ENCODE peak calls at places on chromosome 11, in nine cellular contexts. M, H, D, F, E, T, X, Z and B are unnamed samples.

GRCh38 chr11:109145287-109145686 is 276.7 kb upstream of the C11orf87 start:
- DNase-seq in M (no peak), H (no peak), D (no peak), F (no peak), E (peak), T (no peak), X (no peak), Z (no peak), B (no peak)

GRCh38 chr11:46120711-46121327 is 435 bp downstream of the PHF21A start:
- DNase-seq in M (peak), H (peak), D (peak), F (peak), E (no peak), T (peak), X (peak), Z (peak), B (no peak)

GRCh38 chr11:119618208-119618909 is 110.6 kb downstream of the NECTIN1 start:
- DNase-seq in M (no peak), H (no peak), D (peak), F (peak), E (no peak), T (no peak), X (peak), Z (no peak), B (no peak)

GRCh38 chr11:21582791-21583190 is 610.1 kb upstream of the ANO5 start:
- DNase-seq in M (no peak), H (no peak), D (no peak), F (no peak), E (no peak), T (no peak), X (no peak), Z (no peak), B (no peak)

GRCh38 chr11:46808804-46809431 is 37.2 kb downstream of the CKAP5 start:
- DNase-seq in M (no peak), H (no peak), D (no peak), F (peak), E (no peak), T (peak), X (no peak), Z (no peak), B (no peak)

GRCh38 chr11:67071420-67072284 is 15.0 kb downstream of the RHOD start:
- DNase-seq in M (peak), H (peak), D (peak), F (peak), E (no peak), T (peak), X (peak), Z (peak), B (peak)

GRCh38 chr11:27239305-27239942 is 123.6 kb downstream of the CCDC34 start:
- DNase-seq in M (no peak), H (no peak), D (peak), F (no peak), E (no peak), T (peak), X (no peak), Z (no peak), B (no peak)

GRCh38 chr11:105035262-105035620 is 297 bp upstream of the CASP1 start:
- DNase-seq in M (no peak), H (no peak), D (no peak), F (no peak), E (no peak), T (no peak), X (no peak), Z (no peak), B (no peak)

GRCh38 chr11:12092714-12093113 is 17.7 kb upstream of the MICAL2 start:
- DNase-seq in M (no peak), H (no peak), D (no peak), F (no peak), E (no peak), T (no peak), X (no peak), Z (no peak), B (no peak)

GRCh38 chr11:24496728-24497396 is at the start of gene LUZP2:
- DNase-seq in M (peak), H (peak), D (no peak), F (peak), E (peak), T (peak), X (no peak), Z (peak), B (no peak)
- TF ChIP-seq CTCF in M (peak), H (no peak), D (no peak), F (no peak), E (peak), T (no peak), X (no peak), Z (no peak), B (no peak)

GRCh38 chr11:25432376-25432775 is 899.6 kb upstream of the ANO3 start:
- DNase-seq in M (no peak), H (no peak), D (no peak), F (no peak), E (no peak), T (no peak), X (no peak), Z (no peak), B (no peak)
- TF ChIP-seq CTCF in M (no peak), H (no peak), D (no peak), F (no peak), E (no peak), T (no peak), X (no peak), Z (no peak), B (no peak)

DNA sequence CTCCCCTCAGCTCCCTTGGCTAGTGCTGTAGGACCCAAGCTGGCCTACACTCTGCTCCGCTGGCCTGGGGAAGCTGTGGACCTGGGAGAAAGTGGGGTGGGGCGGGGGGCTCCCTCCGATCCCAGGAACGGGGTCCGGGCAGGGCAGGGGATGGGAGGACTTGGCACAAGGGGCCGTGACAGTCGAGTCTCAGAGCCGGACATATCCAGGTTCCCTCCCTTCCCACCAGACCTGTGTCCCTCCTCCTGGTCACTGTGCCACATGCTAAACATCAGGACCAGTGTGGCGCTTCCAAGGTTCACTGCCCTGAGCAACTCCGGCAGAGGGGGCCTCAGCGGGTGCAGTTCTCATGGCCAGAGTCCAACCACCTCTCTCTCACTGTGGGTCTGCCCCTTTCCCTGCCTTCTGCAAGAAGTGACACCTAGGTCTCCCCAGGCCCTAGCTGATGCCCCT is 2.0 kb downstream of the DUSP8 start:
- DNase-seq in M (no peak), H (no peak), D (no peak), F (no peak), E (no peak), T (no peak), X (no peak), Z (peak), B (no peak)
- TF ChIP-seq CTCF in M (no peak), H (no peak), D (no peak), F (no peak), E (no peak), T (no peak), X (no peak), Z (no peak), B (no peak)

GRCh38 chr11:41206388-41206787 is 253.1 kb downstream of the LRRC4C start:
- DNase-seq in M (no peak), H (no peak), D (no peak), F (no peak), E (no peak), T (no peak), X (no peak), Z (no peak), B (no peak)

GRCh38 chr11:41201156-41201555 is 258.3 kb downstream of the LRRC4C start:
- DNase-seq in M (peak), H (peak), D (no peak), F (peak), E (no peak), T (peak), X (no peak), Z (no peak), B (peak)
- TF ChIP-seq CTCF in M (peak), H (peak), D (peak), F (peak), E (peak), T (no peak), X (no peak), Z (no peak), B (peak)

DNA sequence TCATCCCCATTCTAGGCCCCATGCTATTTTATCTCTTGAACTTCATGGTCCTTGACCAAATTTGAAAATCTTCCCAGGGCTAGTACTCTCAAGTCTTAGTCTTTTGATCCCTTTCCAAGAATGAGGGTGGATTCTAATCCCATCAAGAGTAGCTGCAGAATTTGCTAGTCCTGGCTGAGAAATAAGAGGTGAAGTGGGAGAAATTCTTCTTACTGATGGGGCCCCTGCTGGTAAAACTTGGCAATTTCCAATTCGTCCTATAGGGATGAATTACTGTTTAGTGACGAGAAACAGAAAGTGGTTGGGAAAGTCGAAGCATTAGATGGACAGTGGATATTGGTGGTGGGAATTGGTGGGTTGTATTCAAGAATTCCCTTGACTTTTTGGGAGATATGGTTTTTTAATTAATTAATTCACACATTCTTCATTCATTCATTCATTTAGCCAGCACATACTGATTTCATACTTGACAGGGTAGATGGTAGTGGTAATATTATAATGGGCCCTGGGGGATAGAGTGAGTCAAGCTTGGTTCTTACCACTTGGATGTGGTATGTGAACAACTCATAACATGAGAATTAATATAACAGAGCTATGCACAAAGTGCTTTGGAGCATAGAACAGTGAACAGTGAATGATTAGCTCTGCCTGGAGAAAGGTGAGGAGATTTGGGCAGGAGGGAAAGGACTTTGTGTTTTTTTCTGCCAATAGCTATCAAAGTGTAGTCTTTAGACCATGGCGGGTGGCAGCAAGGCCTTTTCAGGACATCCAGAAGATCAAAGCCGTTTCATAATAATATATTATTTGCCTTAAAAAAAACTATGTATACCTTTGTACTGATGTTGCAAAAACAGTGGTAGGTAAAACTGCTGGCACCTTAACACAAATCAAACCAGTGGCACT is 103.8 kb downstream of the STIM1 start:
- DNase-seq in M (no peak), H (no peak), D (no peak), F (peak), E (no peak), T (peak), X (no peak), Z (no peak), B (peak)
- TF ChIP-seq CTCF in M (peak), H (peak), D (peak), F (peak), E (peak), T (no peak), X (peak), Z (no peak), B (peak)

GRCh38 chr11:75403037-75403436 is 3.7 kb downstream of the RPS3 start:
- DNase-seq in M (no peak), H (no peak), D (no peak), F (no peak), E (no peak), T (no peak), X (no peak), Z (no peak), B (no peak)

GRCh38 chr11:75399344-75400109 is at the start of gene RPS3:
- DNase-seq in M (peak), H (peak), D (peak), F (peak), E (peak), T (peak), X (peak), Z (peak), B (peak)

GRCh38 chr11:75403983-75404658 is 4.8 kb downstream of the RPS3 start:
- DNase-seq in M (no peak), H (no peak), D (no peak), F (no peak), E (no peak), T (no peak), X (no peak), Z (peak), B (no peak)

GRCh38 chr11:75400110-75400865 is 970 bp downstream of the RPS3 start:
- DNase-seq in M (no peak), H (no peak), D (no peak), F (no peak), E (no peak), T (no peak), X (no peak), Z (no peak), B (no peak)

GRCh38 chr11:75402002-75402773 is 2.9 kb downstream of the RPS3 start:
- DNase-seq in M (no peak), H (no peak), D (no peak), F (no peak), E (no peak), T (no peak), X (no peak), Z (peak), B (no peak)
- TF ChIP-seq CTCF in M (no peak), H (peak), D (no peak), F (peak), E (no peak), T (no peak), X (no peak), Z (no peak), B (no peak)

GRCh38 chr11:95065336-95065735 is 1.4 kb upstream of the SRSF8 start:
- DNase-seq in M (no peak), H (no peak), D (no peak), F (no peak), E (no peak), T (no peak), X (no peak), Z (no peak), B (no peak)

GRCh38 chr11:95066721-95067041 is at the start of gene SRSF8:
- DNase-seq in M (no peak), H (no peak), D (no peak), F (no peak), E (no peak), T (no peak), X (no peak), Z (no peak), B (no peak)

GRCh38 chr11:95068549-95068948 is 1.8 kb downstream of the SRSF8 start:
- DNase-seq in M (peak), H (peak), D (peak), F (peak), E (no peak), T (peak), X (peak), Z (peak), B (peak)

GRCh38 chr11:95067828-95068244 is 1.1 kb downstream of the SRSF8 start:
- DNase-seq in M (no peak), H (no peak), D (no peak), F (no peak), E (no peak), T (no peak), X (no peak), Z (peak), B (no peak)

GRCh38 chr11:95067042-95067827 is 516 bp downstream of the SRSF8 start:
- DNase-seq in M (peak), H (peak), D (peak), F (peak), E (peak), T (peak), X (peak), Z (peak), B (peak)
- TF ChIP-seq CTCF in M (peak), H (peak), D (peak), F (peak), E (peak), T (peak), X (peak), Z (peak), B (peak)